ENCODE peak calls at places on chromosome 16, in eight cellular contexts. C is stimulated activated CD4-positive, alpha-beta T cell treated with anti-CD3 and anti-CD28 coated beads, Interleukin-12 subunit alpha, Interleukin-12 subunit beta, amount 100 ng/mL, for 4 hours; T is HEK293T; S is activated CD4-positive, alpha-beta T cell treated with anti-CD3 and anti-CD28 coated beads, Interleukin-2, amount 50 U/mL, for 1 hour; W is activated CD8-positive, alpha-beta memory T cell treated with anti-CD3 and anti-CD28 coated beads for 1 hour; G is Caki2; M is stimulated activated CD8-positive, alpha-beta memory T cell treated with anti-CD3 and anti-CD28 coated beads, Interleukin-4, amount 100 ng/mL, for 1 hour; D is CD4-positive, alpha-beta memory T cell. O is an unnamed sample.

GRCh38 chr16:1929105-1929504 is 10.9 kb upstream of the HS3ST6 start:
- DNase-seq in C (no peak), T (no peak), S (no peak), W (no peak), G (peak; percentile 74), M (no peak), D (no peak), O (no peak)

GRCh38 chr16:53915452-53916160 is 211.7 kb downstream of the FTO start:
- DNase-seq in C (no peak), T (no peak), S (no peak), W (no peak), G (no peak), M (no peak), D (no peak), O (no peak)

GRCh38 chr16:66334856-66335255 is 31.6 kb upstream of the CDH5 start:
- DNase-seq in C (no peak), T (no peak), S (no peak), W (no peak), G (no peak), M (no peak), D (no peak), O (no peak)

GRCh38 chr16:75256871-75257343 is 5.5 kb upstream of the BCAR1 start:
- DNase-seq in C (no peak), T (no peak), S (no peak), W (no peak), G (no peak), M (no peak), D (no peak), O (no peak)

GRCh38 chr16:69014811-69015210 is 90.6 kb upstream of the HAS3 start:
- DNase-seq in C (no peak), T (no peak), S (no peak), W (no peak), G (no peak), M (no peak), D (no peak), O (no peak)

GRCh38 chr16:22004321-22004720 is 3.4 kb upstream of the PDZD9 start:
- DNase-seq in C (no peak), T (no peak), S (no peak), W (no peak), G (no peak), M (no peak), D (no peak), O (no peak)

GRCh38 chr16:1792836-1793577 is 498 bp downstream of the IGFALS start:
- DNase-seq in C (no peak), T (no peak), S (no peak), W (no peak), G (no peak), M (no peak), D (no peak), O (no peak)

GRCh38 chr16:30600215-30600614 is 10.0 kb downstream of the ZNF689 start:
- DNase-seq in C (no peak), T (no peak), S (no peak), W (no peak), G (no peak), M (no peak), D (no peak), O (no peak)

GRCh38 chr16:739560-740458 is 988 bp downstream of the CIAO3 start:
- DNase-seq in C (no peak), T (no peak), S (no peak), W (no peak), G (no peak), M (no peak), D (no peak), O (no peak)

GRCh38 chr16:17364319-17365210 is 106.2 kb downstream of the XYLT1 start:
- DNase-seq in C (no peak), T (no peak), S (peak; percentile 49), W (no peak), G (no peak), M (no peak), D (peak; percentile 89), O (peak; percentile 8)

GRCh38 chr16:17396762-17397498 is 73.8 kb downstream of the XYLT1 start:
- DNase-seq in C (no peak), T (peak; percentile 27), S (peak; percentile 44), W (no peak), G (no peak), M (no peak), D (peak; percentile 87), O (no peak)

GRCh38 chr16:56389554-56389953 is 35.8 kb downstream of the AMFR start:
- DNase-seq in C (no peak), T (no peak), S (no peak), W (no peak), G (no peak), M (no peak), D (no peak), O (peak; percentile 98)